ENCODE peak calls at places on chromosomes 2 and 18, in nine cellular contexts. O is breast epithelium, A is HepG2, H is body of pancreas, V is A549, N is hepatocyte, M is heart right ventricle, U is pancreas, J is right lobe of liver. F is an unnamed sample. For H3K4me1, the result is how much of the 10 kb centered on the place peaks cover.

GRCh38 chr2:220227272-220227920 is 600.0 kb downstream of the SLC4A3 start:
- DNase-seq in A (no peak), U (no peak), O (no peak), M (no peak), J (no peak), N (no peak), V (no peak), H (no peak), F (no peak)

GRCh38 chr2:190315273-190315672 is 4.4 kb downstream of the HIBCH start:
- DNase-seq in N (no peak), J (no peak), U (no peak), H (no peak), A (no peak), M (no peak), V (no peak), O (no peak), F (no peak)

GRCh38 chr2:185583058-185583816 is 155.4 kb upstream of the FSIP2 start:
- DNase-seq in J (no peak), N (no peak), A (peak), O (no peak), M (no peak), U (no peak), H (no peak), V (peak), F (no peak)

GRCh38 chr2:86037795-86038192 is 67.9 kb downstream of the POLR1A start:
- DNase-seq in V (no peak), J (no peak), U (no peak), H (no peak), N (no peak), A (no peak), M (no peak), O (no peak), F (no peak)

GRCh38 chr18:79523738-79524180 is 128.0 kb downstream of the NFATC1 start:
- DNase-seq in O (no peak), J (no peak), U (no peak), N (no peak), V (no peak), M (no peak), A (no peak), H (no peak), F (no peak)

GRCh38 chr2:167331636-167332232 is 443.5 kb downstream of the XIRP2 start:
- DNase-seq in H (peak), U (no peak), N (peak), A (peak), O (no peak), M (no peak), V (peak), J (no peak), F (peak)

GRCh38 chr2:63993871-63994270 is 25.4 kb downstream of the VPS54 start:
- DNase-seq in M (no peak), N (no peak), A (no peak), H (no peak), O (no peak), J (no peak), U (no peak), V (no peak), F (no peak)

GRCh38 chr2:50126077-50126476 is 905.9 kb downstream of the NRXN1 start:
- DNase-seq in A (no peak), N (no peak), H (no peak), U (no peak), V (no peak), O (no peak), J (no peak), M (no peak), F (no peak)

GRCh38 chr2:44881856-44882255 is 59.6 kb upstream of the SIX3 start:
- DNase-seq in M (no peak), U (no peak), V (no peak), A (no peak), J (no peak), N (no peak), O (no peak), H (no peak), F (no peak)

GRCh38 chr18:13191779-13192178 is 26.8 kb upstream of the LDLRAD4 start:
- DNase-seq in M (no peak), H (peak), U (no peak), O (no peak), V (no peak), N (peak), A (peak), J (no peak), F (no peak)

GRCh38 chr2:111534816-111535803 is 348.9 kb downstream of the ANAPC1 start:
- DNase-seq in A (peak), U (no peak), M (no peak), N (peak), O (no peak), J (peak), V (no peak), H (no peak), F (no peak)

GRCh38 chr18:29157905-29158304 is 981.0 kb upstream of the CDH2 start:
- DNase-seq in M (no peak), O (no peak), J (no peak), A (no peak), N (no peak), V (no peak), H (no peak), U (no peak), F (no peak)

GRCh38 chr2:42100696-42101585 is 53.1 kb downstream of the PKDCC start:
- DNase-seq in O (peak), U (peak), N (peak), A (no peak), M (peak), H (peak), V (no peak), J (peak), F (peak)

GRCh38 chr2:210480079-210480478 is 3.5 kb upstream of the LANCL1 start:
- DNase-seq in U (no peak), H (no peak), A (no peak), N (no peak), M (no peak), O (no peak), J (no peak), V (peak), F (no peak)

GRCh38 chr2:176234216-176234615 is 35.0 kb upstream of the MTX2 start:
- DNase-seq in O (no peak), J (no peak), A (no peak), V (no peak), H (no peak), U (no peak), M (no peak), N (no peak), F (no peak)

GRCh38 chr2:241507430-241508239 is 749 bp downstream of the STK25 start:
- DNase-seq in V (peak), H (peak), A (peak), U (peak), N (peak), J (peak), O (no peak), M (no peak), F (no peak)

GRCh38 chr2:46510596-46511177 is 31.3 kb downstream of the TMEM247 start:
- DNase-seq in N (no peak), O (no peak), J (no peak), U (no peak), V (no peak), A (no peak), H (no peak), M (no peak), F (no peak)

GRCh38 chr2:41544709-41545108 is 503.1 kb upstream of the PKDCC start:
- DNase-seq in N (no peak), J (no peak), V (no peak), O (no peak), M (no peak), H (no peak), A (no peak), U (no peak), F (no peak)

GRCh38 chr2:217980036-217980435 is 22.8 kb downstream of the TNS1 start:
- DNase-seq in A (no peak), V (no peak), H (no peak), O (no peak), J (no peak), U (peak), N (no peak), M (no peak), F (no peak)

GRCh38 chr18:292271-292670 is 24.4 kb upstream of the THOC1 start:
- DNase-seq in A (no peak), M (no peak), O (no peak), H (no peak), J (no peak), U (no peak), V (no peak), N (no peak), F (no peak)

GRCh38 chr18:10085405-10085804 is 171.6 kb downstream of the VAPA start:
- DNase-seq in U (no peak), N (no peak), A (no peak), M (no peak), J (no peak), O (no peak), H (no peak), V (no peak), F (no peak)

GRCh38 chr2:66683599-66683998 is 248.7 kb downstream of the MEIS1 start:
- DNase-seq in M (peak), N (peak), V (no peak), O (no peak), A (no peak), U (peak), J (no peak), H (peak), F (peak)

GRCh38 chr2:237490009-237490804 is 3.2 kb downstream of the MLPH start:
- DNase-seq in N (peak), U (peak), M (no peak), J (no peak), O (no peak), A (no peak), V (no peak), H (no peak), F (no peak)

GRCh38 chr2:7539760-7540159 is 622.5 kb downstream of the RNF144A start:
- DNase-seq in H (no peak), A (no peak), N (peak), O (no peak), V (no peak), M (no peak), J (no peak), U (no peak), F (no peak)

GRCh38 chr18:49487711-49488310 is 777 bp upstream of the C18orf32 start:
- DNase-seq in U (no peak), O (no peak), M (no peak), N (no peak), V (no peak), A (no peak), H (no peak), J (no peak), F (no peak)

GRCh38 chr2:165147201-165148045 is 56.4 kb downstream of the SCN3A start:
- DNase-seq in H (no peak), N (no peak), A (no peak), M (no peak), V (no peak), O (no peak), U (no peak), J (no peak), F (no peak)
- H3K4me1 ChIP-seq in H (under half), N (under half), A (under half), M (under half), V (under half), O (under half), U (under half), J (under half), F (under half)

GRCh38 chr2:151691621-151692020 is 42.7 kb downstream of the NEB start:
- DNase-seq in O (no peak), V (no peak), A (no peak), J (no peak), M (no peak), U (no peak), H (no peak), N (no peak), F (no peak)
- TF ChIP-seq CTCF in O (no peak), V (no peak), A (no peak), J (no peak), M (peak), U (no peak), H (no peak), N (no peak), F (no peak)

DNA sequence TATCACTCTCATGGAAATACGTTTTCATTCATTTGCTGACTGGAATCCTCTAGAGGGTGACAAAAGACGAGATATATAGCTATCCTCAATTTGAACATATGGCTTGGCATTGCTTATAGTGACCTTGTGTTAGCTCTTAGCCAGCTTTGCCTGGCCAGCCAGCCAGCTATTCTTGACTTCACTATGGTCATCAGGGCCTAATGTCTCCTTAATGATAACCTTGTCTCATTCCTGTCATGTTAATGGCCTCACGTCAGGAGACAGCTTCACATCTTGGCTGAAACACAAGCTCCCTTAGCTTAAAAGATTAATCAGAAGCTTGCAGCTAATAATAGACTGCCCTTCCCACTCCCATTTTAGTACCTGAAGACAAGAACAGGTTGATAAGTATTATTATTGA is 1517.5 kb upstream of the PIK3C3 start:
- DNase-seq in H (no peak), O (no peak), J (no peak), U (no peak), N (no peak), V (no peak), A (no peak), M (peak), F (peak)
- H3K27ac ChIP-seq in H (no peak), O (no peak), J (no peak), U (no peak), N (no peak), V (no peak), A (no peak), M (no peak), F (peak)

GRCh38 chr2:113178069-113178468 is 4.3 kb downstream of the PSD4 start:
- DNase-seq in H (no peak), N (no peak), O (no peak), J (no peak), U (no peak), M (no peak), A (no peak), V (no peak), F (no peak)
- H3K4me1 ChIP-seq in H (under half), N (under half), O (under half), J (under half), U (under half), M (under half), A (half or more), V (under half), F (under half)

DNA sequence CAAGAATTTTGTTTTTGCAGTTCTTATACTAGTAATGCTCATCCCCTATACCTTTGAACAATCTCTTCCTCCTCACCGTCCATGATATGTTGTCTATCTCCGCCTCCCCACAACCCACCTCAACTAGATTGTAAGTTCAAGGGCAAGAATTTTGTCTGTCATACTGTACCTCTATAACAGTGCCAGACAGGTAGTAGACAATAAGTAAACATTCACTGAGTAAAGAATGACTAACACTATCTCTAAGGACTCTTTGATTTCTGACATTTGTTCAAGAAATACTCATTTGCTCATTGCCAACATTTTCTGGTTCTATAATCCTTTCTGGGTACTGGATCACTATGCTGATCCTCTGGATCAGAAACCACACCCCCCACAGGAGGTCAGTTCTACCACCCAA is 82.4 kb downstream of the EXOC6B start:
- DNase-seq in M (no peak), H (no peak), A (peak), O (no peak), U (no peak), N (no peak), V (peak), J (no peak), F (no peak)
- TF ChIP-seq CTCF in M (no peak), H (no peak), A (no peak), O (no peak), U (no peak), N (no peak), V (no peak), J (no peak), F (no peak)